ENCODE peak calls at places on chromosome X, in six cellular contexts. Q is DMS 273 treated with DMSO at 0.1 percent for 48 hours, Y is germinal center, C is neural progenitor cell, G is upper lobe of right lung, V is iPS-NIHi11. D is an unnamed sample.
A peak's percentile ranks its signal among the peaks of the same experiment; 100 is the strongest.

GRCh38 chrX:107025538-107025937 is 25.5 kb upstream of the MORC4 start:
- DNase-seq in V (peak; percentile 17), Q (peak; percentile 10), C (peak; percentile 50), G (no peak), Y (peak; percentile 2), D (no peak)

GRCh38 chrX:40006025-40007017 is 91.4 kb downstream of the BCOR start:
- DNase-seq in Q (no peak), V (peak; percentile 55), Y (no peak), G (peak; percentile 73), C (peak; percentile 81), D (peak; percentile 82)

GRCh38 chrX:84219551-84219950 is 31.6 kb upstream of the RPS6KA6 start:
- DNase-seq in G (no peak), C (no peak), Q (peak; percentile 42), V (no peak), Y (no peak), D (no peak)

GRCh38 chrX:74500555-74500954 is 79.3 kb downstream of the SLC16A2 start:
- DNase-seq in G (no peak), Q (no peak), C (no peak), V (no peak), Y (no peak), D (no peak)

GRCh38 chrX:71599965-71600364 is 18.3 kb downstream of the CXCR3 start:
- DNase-seq in Y (no peak), G (no peak), C (no peak), Q (no peak), V (no peak), D (no peak)

GRCh38 chrX:39946822-39947221 is 150.9 kb downstream of the BCOR start:
- DNase-seq in Q (no peak), G (peak; percentile 0), Y (no peak), C (no peak), V (no peak), D (peak; percentile 52)

GRCh38 chrX:79570524-79571240 is 203.5 kb upstream of the ITM2A start:
- DNase-seq in C (no peak), Q (no peak), Y (no peak), G (no peak), V (no peak), D (no peak)

GRCh38 chrX:69396916-69397315 is 107.2 kb upstream of the NALF2 start:
- DNase-seq in G (no peak), Q (no peak), Y (no peak), C (peak; percentile 91), V (peak; percentile 35), D (no peak)

GRCh38 chrX:97057349-97057909 is 173.7 kb downstream of the RPA4 start:
- DNase-seq in Q (no peak), C (no peak), V (peak; percentile 3), G (no peak), Y (no peak), D (no peak)

GRCh38 chrX:45850197-45850774 is 649.6 kb upstream of the DIPK2B start:
- DNase-seq in Q (no peak), Y (no peak), C (peak; percentile 36), G (no peak), V (no peak), D (no peak)

GRCh38 chrX:55451990-55452824 is at the start of gene MAGEH1:
- DNase-seq in Q (peak; percentile 43), G (peak; percentile 88), C (peak; percentile 73), Y (peak; percentile 76), V (peak; percentile 32), D (peak; percentile 92)

GRCh38 chrX:63434665-63435064 is 83.5 kb upstream of the SPIN4 start:
- DNase-seq in Q (no peak), C (no peak), Y (no peak), G (no peak), V (peak; percentile 46), D (no peak)

GRCh38 chrX:118231464-118231863 is 114.4 kb upstream of the WDR44 start:
- DNase-seq in Y (no peak), V (no peak), C (no peak), Q (no peak), G (no peak), D (no peak)

GRCh38 chrX:13059676-13060499 is 15.5 kb upstream of the FAM9C start:
- DNase-seq in Q (no peak), G (no peak), C (no peak), Y (no peak), V (no peak), D (no peak)

D was measured in posterior vena cava.